ENCODE peak calls at places on chromosome 14, in ten cellular contexts. N is nephron progenitor cell, M is type B pancreatic cell, L is choroid plexus epithelial cell, C is AG09309, H is HCT116, S is GM12865, O is WTC11, Z is GM13976, D is right atrium auricular region. G is an unnamed sample.
A peak's percentile ranks its signal among the peaks of the same experiment; 100 is the strongest.

GRCh38 chr14:23071975-23072539 is 14.7 kb upstream of the CDH24 start:
- DNase-seq in N (no peak), M (no peak), L (no peak), C (no peak), H (no peak), S (no peak), O (no peak), Z (no peak), D (no peak), G (no peak)

GRCh38 chr14:53411110-53411509 is 258.0 kb upstream of the DDHD1 start:
- DNase-seq in N (no peak), M (no peak), L (peak; percentile 18), C (peak; percentile 61), H (no peak), S (no peak), O (no peak), Z (no peak), D (no peak), G (no peak)

GRCh38 chr14:56660677-56661389 is 81.2 kb downstream of the TMEM260 start:
- DNase-seq in N (no peak), M (no peak), L (no peak), C (no peak), H (no peak), S (no peak), O (no peak), Z (no peak), D (no peak), G (no peak)

GRCh38 chr14:93975791-93976476 is 436 bp downstream of the ASB2 start:
- DNase-seq in N (no peak), M (no peak), L (no peak), C (no peak), H (no peak), S (peak; percentile 95), O (no peak), Z (peak; percentile 84), D (no peak), G (peak; percentile 70)

GRCh38 chr14:59276235-59276634 is 87.8 kb downstream of the DAAM1 start:
- DNase-seq in N (no peak), M (no peak), L (no peak), C (no peak), H (no peak), S (peak; percentile 15), O (no peak), Z (no peak), D (no peak), G (no peak)

GRCh38 chr14:42437809-42438208 is 831.1 kb downstream of the LRFN5 start:
- DNase-seq in N (no peak), M (no peak), L (no peak), C (no peak), H (no peak), S (no peak), O (no peak), Z (no peak), D (no peak), G (no peak)

GRCh38 chr14:103315368-103315911 is 18.6 kb upstream of the EIF5 start:
- DNase-seq in N (no peak), M (no peak), L (peak; percentile 52), C (no peak), H (no peak), S (no peak), O (no peak), Z (no peak), D (peak; percentile 72), G (no peak)

GRCh38 chr14:74913986-74914573 is 9.0 kb downstream of the RPS6KL1 start:
- DNase-seq in N (peak; percentile 56), M (no peak), L (peak; percentile 85), C (peak; percentile 37), H (peak; percentile 12), S (peak; percentile 46), O (peak; percentile 55), Z (peak; percentile 75), D (peak; percentile 84), G (peak; percentile 71)

GRCh38 chr14:74038015-74038859 is 19.1 kb downstream of the BBOF1 start:
- DNase-seq in N (no peak), M (no peak), L (peak; percentile 78), C (no peak), H (no peak), S (peak; percentile 64), O (no peak), Z (peak; percentile 59), D (no peak), G (peak; percentile 50)

GRCh38 chr14:22096511-22096890 is 422.9 kb upstream of the OR4E1 start:
- DNase-seq in N (no peak), M (no peak), L (no peak), C (no peak), H (no peak), S (no peak), O (no peak), Z (no peak), D (no peak), G (no peak)

GRCh38 chr14:21866479-21866878 is 192.9 kb upstream of the OR4E1 start:
- DNase-seq in N (no peak), M (no peak), L (no peak), C (no peak), H (no peak), S (no peak), O (no peak), Z (no peak), D (no peak), G (no peak)

GRCh38 chr14:61460063-61460462 is 138.7 kb downstream of the PRKCH start:
- DNase-seq in N (no peak), M (no peak), L (no peak), C (no peak), H (no peak), S (no peak), O (no peak), Z (no peak), D (no peak), G (no peak)

GRCh38 chr14:61460853-61461611 is 139.7 kb downstream of the PRKCH start:
- DNase-seq in N (no peak), M (no peak), L (peak; percentile 26), C (no peak), H (no peak), S (no peak), O (no peak), Z (no peak), D (no peak), G (no peak)

GRCh38 chr14:61462566-61463195 is 141.3 kb downstream of the PRKCH start:
- DNase-seq in N (no peak), M (no peak), L (peak; percentile 88), C (no peak), H (no peak), S (no peak), O (no peak), Z (no peak), D (no peak), G (no peak)

GRCh38 chr14:61463664-61464063 is 142.3 kb downstream of the PRKCH start:
- DNase-seq in N (no peak), M (no peak), L (no peak), C (no peak), H (no peak), S (no peak), O (no peak), Z (no peak), D (no peak), G (no peak)

GRCh38 chr14:61461808-61462275 is 140.5 kb downstream of the PRKCH start:
- DNase-seq in N (peak; percentile 33), M (no peak), L (peak; percentile 89), C (no peak), H (peak; percentile 34), S (peak; percentile 61), O (no peak), Z (peak; percentile 60), D (no peak), G (no peak)
- TF ChIP-seq CTCF in N (peak; percentile 78), M (peak; percentile 88), L (peak; percentile 60), C (peak; percentile 52), H (peak; percentile 83), S (peak; percentile 50), O (peak; percentile 68), Z (peak; percentile 37), D (peak; percentile 88), G (peak; percentile 24)

GRCh38 chr14:64671591-64671990 is 32.6 kb upstream of the PLEKHG3 start:
- DNase-seq in N (no peak), M (no peak), L (peak; percentile 87), C (no peak), H (peak; percentile 60), S (peak; percentile 54), O (no peak), Z (peak; percentile 65), D (no peak), G (peak; percentile 58)
- TF ChIP-seq CTCF in N (peak; percentile 59), M (peak; percentile 84), L (peak; percentile 77), C (peak; percentile 72), H (peak; percentile 75), S (peak; percentile 61), O (peak; percentile 29), Z (peak; percentile 50), D (peak; percentile 74), G (peak; percentile 38)

GRCh38 chr14:99749142-99749541 is 44.1 kb upstream of the EML1 start:
- DNase-seq in N (no peak), M (no peak), L (no peak), C (no peak), H (no peak), S (no peak), O (no peak), Z (no peak), D (no peak), G (no peak)
- TF ChIP-seq CTCF in N (no peak), M (peak; percentile 63), L (peak; percentile 32), C (peak; percentile 22), H (peak; percentile 49), S (no peak), O (no peak), Z (no peak), D (no peak), G (no peak)

GRCh38 chr14:96085369-96085768 is 46.2 kb downstream of the C14orf132 start:
- DNase-seq in N (no peak), M (no peak), L (no peak), C (no peak), H (no peak), S (no peak), O (no peak), Z (no peak), D (no peak), G (no peak)

GRCh38 chr14:96084796-96085195 is 45.6 kb downstream of the C14orf132 start:
- DNase-seq in N (no peak), M (no peak), L (no peak), C (no peak), H (no peak), S (no peak), O (no peak), Z (no peak), D (no peak), G (no peak)

GRCh38 chr14:96088131-96088880 is 49.1 kb downstream of the C14orf132 start:
- DNase-seq in N (no peak), M (no peak), L (no peak), C (no peak), H (no peak), S (no peak), O (no peak), Z (no peak), D (no peak), G (no peak)

GRCh38 chr14:96086032-96086431 is 46.9 kb downstream of the C14orf132 start:
- DNase-seq in N (no peak), M (no peak), L (peak; percentile 59), C (no peak), H (no peak), S (no peak), O (no peak), Z (no peak), D (no peak), G (no peak)

DNA sequence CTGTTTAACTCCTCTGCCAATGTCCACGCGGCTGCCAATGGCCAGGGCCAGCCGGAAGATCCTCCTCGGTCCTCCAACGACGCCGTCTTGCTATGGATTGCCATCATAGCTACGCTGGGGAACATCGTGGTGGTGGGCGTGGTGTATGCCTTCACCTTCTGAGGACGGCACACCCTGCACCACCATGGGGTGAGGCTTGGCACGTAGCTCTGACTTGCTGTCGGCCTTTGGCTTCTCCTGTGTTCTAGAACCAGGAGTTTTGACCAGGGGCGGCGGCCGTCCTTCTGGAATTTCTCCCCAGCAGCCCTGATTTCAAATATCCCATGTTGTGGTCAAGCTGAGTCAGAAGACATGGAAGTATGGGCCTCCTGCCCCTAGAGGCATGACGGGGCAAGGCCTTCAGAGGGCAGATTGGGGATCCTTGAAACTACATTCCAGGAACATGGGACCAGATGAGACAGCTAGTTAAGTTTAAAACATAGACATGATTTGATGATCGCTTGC is 47.5 kb downstream of the C14orf132 start:
- DNase-seq in N (no peak), M (no peak), L (no peak), C (no peak), H (no peak), S (no peak), O (no peak), Z (no peak), D (no peak), G (no peak)
- TF ChIP-seq CTCF in N (no peak), M (no peak), L (no peak), C (peak; percentile 44), H (peak; percentile 13), S (no peak), O (no peak), Z (no peak), D (no peak), G (no peak)

G was measured in GM20000.